ENCODE peak calls at places on chromosomes 5 and 9, in nine cellular contexts. Z, P, H, E, I, G, Y, V and K are unnamed samples.

GRCh38 chr5:133051117-133051546 is 681 bp upstream of the HSPA4 start:
- DNase-seq in Z (peak), P (no peak), H (no peak), E (peak), I (no peak), G (no peak), Y (no peak), V (no peak), K (no peak)

GRCh38 chr5:71830626-71831539 is 111.8 kb downstream of the CARTPT start:
- DNase-seq in Z (peak), P (no peak), H (peak), E (peak), I (peak), G (no peak), Y (no peak), V (peak), K (peak)

GRCh38 chr9:133171161-133171955 is 7.6 kb upstream of the GBGT1 start:
- DNase-seq in Z (no peak), P (no peak), H (no peak), E (no peak), I (no peak), G (peak), Y (peak), V (no peak), K (no peak)

GRCh38 chr5:95730730-95731570 is at the start of gene RHOBTB3:
- DNase-seq in Z (peak), P (no peak), H (peak), E (peak), I (peak), G (peak), Y (peak), V (peak), K (peak)

GRCh38 chr5:149529463-149529862 is 21.8 kb downstream of the CSNK1A1 start:
- DNase-seq in Z (no peak), P (no peak), H (no peak), E (no peak), I (no peak), G (no peak), Y (no peak), V (no peak), K (no peak)

GRCh38 chr5:43039115-43039467 is 1.0 kb downstream of the ANXA2R start:
- DNase-seq in Z (no peak), P (no peak), H (no peak), E (no peak), I (no peak), G (no peak), Y (no peak), V (no peak), K (no peak)

GRCh38 chr9:78938821-78939220 is 632.9 kb upstream of the TLE4 start:
- DNase-seq in Z (no peak), P (no peak), H (no peak), E (no peak), I (no peak), G (no peak), Y (no peak), V (no peak), K (no peak)

GRCh38 chr5:113608113-113608551 is 94.6 kb downstream of the YTHDC2 start:
- DNase-seq in Z (no peak), P (no peak), H (no peak), E (peak), I (no peak), G (no peak), Y (no peak), V (peak), K (no peak)

GRCh38 chr5:138091685-138092084 is 7.9 kb downstream of the WNT8A start:
- DNase-seq in Z (no peak), P (no peak), H (no peak), E (no peak), I (no peak), G (no peak), Y (no peak), V (no peak), K (no peak)

GRCh38 chr5:58825899-58826298 is 243.0 kb downstream of the RAB3C start:
- DNase-seq in Z (no peak), P (no peak), H (no peak), E (no peak), I (no peak), G (no peak), Y (no peak), V (no peak), K (no peak)

GRCh38 chr9:92896037-92896436 is 18.2 kb upstream of the ZNF484 start:
- DNase-seq in Z (no peak), P (no peak), H (no peak), E (no peak), I (no peak), G (no peak), Y (peak), V (no peak), K (no peak)

GRCh38 chr5:180600554-180601041 is 9.3 kb upstream of the SCGB3A1 start:
- DNase-seq in Z (no peak), P (no peak), H (peak), E (no peak), I (no peak), G (peak), Y (peak), V (no peak), K (no peak)

GRCh38 chr5:138448481-138449398 is 9.9 kb downstream of the REEP2 start:
- DNase-seq in Z (no peak), P (no peak), H (no peak), E (no peak), I (peak), G (no peak), Y (no peak), V (peak), K (no peak)

GRCh38 chr5:23507278-23507685 is at the start of gene PRDM9:
- DNase-seq in Z (peak), P (no peak), H (peak), E (peak), I (peak), G (no peak), Y (peak), V (peak), K (no peak)

GRCh38 chr5:23506329-23507236 is 826 bp upstream of the PRDM9 start:
- DNase-seq in Z (no peak), P (no peak), H (no peak), E (peak), I (peak), G (no peak), Y (no peak), V (peak), K (no peak)
- TF ChIP-seq CTCF in Z (no peak), P (no peak), H (no peak), E (peak), I (peak), G (peak), Y (peak), V (peak), K (no peak)

DNA sequence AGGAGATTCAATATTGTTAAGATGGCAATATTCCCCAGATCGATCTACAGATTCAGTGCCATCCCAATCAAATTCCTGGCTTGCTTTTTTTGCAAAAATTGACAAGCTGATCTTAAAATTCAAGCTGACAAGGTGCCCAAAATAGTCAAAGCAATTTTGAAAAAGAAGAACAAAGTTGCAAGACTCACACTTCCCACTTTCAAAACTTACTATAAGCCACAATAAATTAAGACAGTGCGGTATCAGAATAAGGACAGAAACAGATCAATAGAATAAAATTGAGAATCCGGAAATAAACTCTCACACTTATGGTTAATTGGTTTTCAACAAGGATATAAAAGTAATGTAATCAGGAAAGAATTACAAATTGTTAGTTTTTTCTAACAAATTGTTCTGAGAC is 97.1 kb downstream of the NRG2 start:
- DNase-seq in Z (no peak), P (no peak), H (no peak), E (no peak), I (no peak), G (no peak), Y (no peak), V (no peak), K (no peak)
- TF ChIP-seq CTCF in Z (no peak), P (no peak), H (no peak), E (no peak), I (no peak), G (no peak), Y (no peak), V (no peak), K (no peak)

DNA sequence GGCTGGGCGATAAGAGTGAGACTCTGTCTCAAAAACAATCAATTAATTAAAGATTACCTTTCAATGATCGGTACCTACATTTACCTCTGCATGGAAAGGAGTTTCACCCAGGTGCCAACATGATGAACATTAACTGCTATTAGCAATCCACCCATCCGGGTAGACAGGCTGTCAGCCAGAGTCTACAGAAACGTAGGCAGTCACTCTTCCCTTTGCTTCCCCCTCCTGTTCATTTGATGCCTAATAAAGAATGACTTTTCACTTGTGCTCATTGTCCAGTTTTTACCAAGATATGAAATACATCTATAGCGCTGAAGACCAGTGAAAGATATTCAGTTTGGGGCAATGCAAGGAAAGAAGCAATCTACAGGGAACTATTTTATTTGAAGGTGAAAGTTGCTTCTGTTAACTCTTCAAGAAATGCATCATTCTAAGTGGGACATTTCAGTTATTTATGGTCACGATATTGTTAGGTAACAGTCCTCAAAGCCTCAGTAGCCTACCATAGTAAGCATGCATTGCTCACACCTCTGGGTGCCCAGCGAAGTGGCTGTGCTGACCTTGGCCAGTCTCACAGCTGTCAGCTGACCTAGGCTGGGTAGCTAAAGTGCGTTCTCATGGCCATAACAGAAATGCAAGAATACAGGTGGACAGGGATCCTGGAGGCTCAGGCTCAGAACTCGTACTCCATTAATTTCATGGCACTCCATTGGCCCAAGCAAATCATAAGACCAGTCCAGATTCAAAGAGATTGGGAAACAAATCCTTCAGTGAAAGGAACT is 87.2 kb upstream of the DMRT1 start:
- DNase-seq in Z (peak), P (no peak), H (no peak), E (no peak), I (no peak), G (no peak), Y (no peak), V (no peak), K (no peak)
- TF ChIP-seq CTCF in Z (no peak), P (no peak), H (no peak), E (no peak), I (no peak), G (no peak), Y (peak), V (no peak), K (no peak)

GRCh38 chr5:142601432-142601831 is 84.5 kb downstream of the FGF1 start:
- DNase-seq in Z (no peak), P (no peak), H (no peak), E (peak), I (peak), G (no peak), Y (no peak), V (no peak), K (no peak)
- TF ChIP-seq CTCF in Z (no peak), P (no peak), H (no peak), E (peak), I (peak), G (no peak), Y (peak), V (peak), K (no peak)

GRCh38 chr9:96160168-96160567 is 141.8 kb downstream of the HSD17B3 start:
- DNase-seq in Z (no peak), P (no peak), H (no peak), E (no peak), I (no peak), G (no peak), Y (no peak), V (no peak), K (no peak)
- TF ChIP-seq CTCF in Z (no peak), P (no peak), H (no peak), E (no peak), I (no peak), G (no peak), Y (no peak), V (no peak), K (no peak)

DNA sequence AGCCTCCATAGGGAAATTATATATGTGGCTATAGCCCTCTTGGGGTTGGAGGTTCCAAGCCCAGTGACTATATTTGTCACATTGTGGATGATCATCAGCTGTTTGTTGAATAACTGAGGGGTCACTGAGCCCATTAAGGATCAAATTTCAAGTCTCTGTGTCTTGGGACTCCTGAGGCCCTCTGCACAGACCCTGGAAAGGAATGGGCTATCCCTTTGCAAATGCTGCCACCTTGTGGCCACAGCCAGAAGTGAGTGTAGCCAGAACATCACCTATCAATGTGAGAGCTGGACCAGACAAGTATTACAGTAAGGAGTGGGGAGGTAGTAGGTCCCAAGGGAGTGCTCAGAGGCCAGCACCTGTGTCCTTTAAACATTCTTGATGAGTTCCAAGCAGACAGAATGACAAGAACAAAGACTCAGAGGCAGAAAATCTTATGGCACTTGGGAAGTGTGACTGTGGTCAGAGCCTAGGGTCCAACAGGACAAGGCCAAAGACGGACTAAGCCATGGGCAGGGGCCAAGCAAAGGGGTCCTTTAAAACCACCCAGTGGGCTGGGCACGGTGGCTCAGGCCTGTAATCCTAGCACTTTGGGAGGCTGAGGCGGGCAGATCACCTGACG is 8.2 kb downstream of the RPP25L start:
- DNase-seq in Z (peak), P (peak), H (peak), E (peak), I (peak), G (peak), Y (no peak), V (peak), K (peak)
- TF ChIP-seq CTCF in Z (peak), P (peak), H (peak), E (peak), I (peak), G (peak), Y (peak), V (peak), K (peak)

DNA sequence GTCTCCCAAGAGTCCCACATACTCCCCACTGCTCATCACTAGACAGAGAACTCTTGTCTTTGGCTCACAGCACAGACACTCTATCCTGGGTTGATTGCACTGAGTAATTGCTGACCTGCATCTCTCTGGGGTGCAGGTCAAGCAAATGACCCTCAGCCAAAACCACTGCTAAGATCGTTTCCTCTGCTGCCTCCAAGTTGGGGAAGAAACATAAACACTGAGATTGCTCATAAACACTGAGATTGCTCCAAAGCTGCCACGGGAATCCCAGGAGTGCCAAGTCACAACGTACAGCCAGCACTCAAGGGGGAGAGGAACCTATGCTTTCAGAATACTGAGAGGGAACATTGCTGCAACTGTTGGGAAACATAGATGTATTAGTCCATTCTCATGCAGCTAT is 1402.1 kb upstream of the ACO1 start:
- DNase-seq in Z (no peak), P (no peak), H (no peak), E (no peak), I (no peak), G (no peak), Y (no peak), V (no peak), K (no peak)
- TF ChIP-seq CTCF in Z (no peak), P (no peak), H (no peak), E (no peak), I (no peak), G (no peak), Y (no peak), V (no peak), K (no peak)

GRCh38 chr9:114913217-114913616 is 17.2 kb downstream of the TNFSF8 start:
- DNase-seq in Z (no peak), P (no peak), H (no peak), E (no peak), I (no peak), G (no peak), Y (no peak), V (no peak), K (no peak)

GRCh38 chr9:114910541-114910940 is 19.9 kb downstream of the TNFSF8 start:
- DNase-seq in Z (no peak), P (no peak), H (no peak), E (no peak), I (no peak), G (no peak), Y (no peak), V (peak), K (no peak)

GRCh38 chr9:114909657-114910056 is 20.7 kb downstream of the TNFSF8 start:
- DNase-seq in Z (no peak), P (no peak), H (no peak), E (no peak), I (no peak), G (no peak), Y (no peak), V (no peak), K (no peak)

GRCh38 chr9:114911167-114911821 is 19.1 kb downstream of the TNFSF8 start:
- DNase-seq in Z (peak), P (no peak), H (no peak), E (peak), I (peak), G (no peak), Y (no peak), V (peak), K (no peak)

GRCh38 chr9:114914139-114914538 is 16.3 kb downstream of the TNFSF8 start:
- DNase-seq in Z (no peak), P (no peak), H (no peak), E (no peak), I (peak), G (no peak), Y (no peak), V (peak), K (no peak)
- TF ChIP-seq CTCF in Z (no peak), P (no peak), H (no peak), E (peak), I (peak), G (no peak), Y (peak), V (peak), K (no peak)